ENCODE peak calls at places on chromosomes 1 and 21, in four cellular contexts. H is RWPE1, I is breast epithelium, V is psoas muscle. T is an unnamed sample.

GRCh38 chr1:5913078-5913845 is 79.0 kb downstream of the NPHP4 start:
- DNase-seq in H (no peak), I (no peak), V (no peak), T (no peak)

GRCh38 chr1:24874611-24875225 is 55.4 kb downstream of the RUNX3 start:
- DNase-seq in H (no peak), I (no peak), V (no peak), T (no peak)

GRCh38 chr1:211591980-211592493 is 13.1 kb upstream of the SLC30A1 start:
- DNase-seq in H (peak), I (no peak), V (no peak), T (no peak)

GRCh38 chr1:76950306-76950705 is 83.0 kb downstream of the ST6GALNAC5 start:
- DNase-seq in H (no peak), I (no peak), V (no peak), T (no peak)

GRCh38 chr21:34857874-34858273 is 189.1 kb downstream of the CLIC6 start:
- DNase-seq in H (no peak), I (no peak), V (no peak), T (no peak)

GRCh38 chr1:241590734-241591133 is 49.4 kb downstream of the CHML start:
- DNase-seq in H (no peak), I (no peak), V (no peak), T (no peak)

GRCh38 chr1:228691926-228692325 is 43.4 kb upstream of the RHOU start:
- DNase-seq in H (peak), I (no peak), V (no peak), T (no peak)

GRCh38 chr21:45891388-45892155 is 90.0 kb upstream of the COL6A1 start:
- DNase-seq in H (no peak), I (no peak), V (peak), T (no peak)

GRCh38 chr1:28720376-28720775 is 16.4 kb upstream of the YTHDF2 start:
- DNase-seq in H (no peak), I (no peak), V (no peak), T (no peak)

GRCh38 chr1:9292361-9293240 is at the start of gene SPSB1:
- DNase-seq in H (peak), I (no peak), V (peak), T (peak)

GRCh38 chr1:17347769-17348592 is 24.0 kb upstream of the PADI6 start:
- DNase-seq in H (peak), I (no peak), V (no peak), T (no peak)

GRCh38 chr1:8122477-8123407 is 96.6 kb upstream of the ERRFI1 start:
- DNase-seq in H (no peak), I (no peak), V (no peak), T (no peak)

GRCh38 chr1:95122151-95122697 is 5.1 kb downstream of the TLCD4 start:
- DNase-seq in H (no peak), I (no peak), V (no peak), T (no peak)

GRCh38 chr1:183023146-183023600 is at the start of gene LAMC1:
- DNase-seq in H (peak), I (peak), V (peak), T (peak)

GRCh38 chr21:15543473-15543872 is 186.3 kb upstream of the USP25 start:
- DNase-seq in H (no peak), I (no peak), V (no peak), T (no peak)

GRCh38 chr1:240602189-240602588 is 9.8 kb downstream of the GREM2 start:
- DNase-seq in H (no peak), I (no peak), V (no peak), T (no peak)

GRCh38 chr1:6415979-6416656 is 3.6 kb downstream of the HES2 start:
- DNase-seq in H (no peak), I (no peak), V (no peak), T (no peak)

GRCh38 chr1:15501208-15502032 is 22.6 kb downstream of the CASP9 start:
- DNase-seq in H (peak), I (no peak), V (peak), T (no peak)

GRCh38 chr1:3505161-3505560 is 50.7 kb downstream of the ARHGEF16 start:
- DNase-seq in H (no peak), I (no peak), V (no peak), T (no peak)

GRCh38 chr1:115714572-115715141 is 53.9 kb downstream of the CASQ2 start:
- DNase-seq in H (peak), I (peak), V (no peak), T (no peak)

GRCh38 chr1:226135059-226135651 is 51.4 kb downstream of the ACBD3 start:
- DNase-seq in H (no peak), I (peak), V (no peak), T (no peak)
- H3K27ac ChIP-seq in H (peak), I (peak), V (no peak), T (no peak)

DNA sequence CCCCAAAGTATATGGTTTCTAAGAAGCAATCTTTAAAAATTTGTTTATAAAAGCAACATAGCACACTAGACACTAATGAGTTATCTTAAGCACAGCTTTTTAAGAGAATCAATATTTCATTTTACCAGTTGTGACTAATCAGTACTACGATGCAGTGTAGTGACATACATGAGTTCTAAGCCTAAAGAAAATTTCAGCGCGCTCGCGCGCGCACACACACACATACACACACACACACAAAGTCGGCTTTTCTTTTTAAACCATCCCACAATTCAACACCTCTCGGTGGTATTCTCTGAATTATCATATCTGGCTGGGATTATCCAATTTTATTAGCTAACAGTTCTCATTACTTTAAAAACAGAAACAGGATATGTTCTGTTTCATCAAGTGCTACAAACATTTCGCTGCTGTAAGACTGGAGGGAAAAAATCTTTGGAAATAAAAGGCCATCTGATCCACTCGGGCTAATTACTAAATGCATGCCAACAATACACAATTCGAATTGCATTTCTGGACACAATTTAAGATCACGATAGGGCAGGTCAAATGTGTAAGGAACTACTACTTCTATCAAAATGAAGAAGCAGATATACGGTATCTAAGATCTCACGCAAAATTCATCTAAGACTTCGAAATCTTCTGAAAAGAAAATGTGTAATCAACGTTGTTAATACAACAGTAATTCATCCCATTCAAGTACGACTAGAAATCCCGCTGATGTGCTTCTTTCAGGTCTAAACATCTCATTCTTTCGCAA is 1.2 kb downstream of the TUT4 start:
- DNase-seq in H (no peak), I (no peak), V (no peak), T (peak)
- H3K27ac ChIP-seq in H (peak), I (peak), V (peak), T (peak)

GRCh38 chr1:203291201-203292096 is 13.9 kb upstream of the BTG2 start:
- DNase-seq in H (no peak), I (no peak), V (no peak), T (no peak)
- H3K27ac ChIP-seq in H (no peak), I (peak), V (peak), T (peak)

DNA sequence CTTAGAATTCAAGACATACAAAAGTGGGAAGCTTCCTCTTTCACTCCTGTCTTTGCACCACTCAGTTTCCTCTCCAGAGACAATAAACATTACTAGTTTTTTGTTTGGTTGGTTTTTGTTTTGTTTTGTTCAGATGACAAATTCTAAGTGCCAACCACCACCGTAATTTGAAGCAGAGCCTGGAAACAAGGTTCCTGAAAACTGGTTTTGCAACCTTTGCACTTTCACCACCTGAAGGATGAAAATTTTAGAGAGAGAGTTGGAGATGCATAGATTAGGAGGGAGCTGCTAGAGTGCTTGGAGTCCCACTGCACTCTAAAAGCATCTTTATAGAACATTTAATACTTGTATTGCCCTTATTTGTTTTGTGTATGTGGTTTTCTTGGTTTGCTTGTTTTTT is 20.2 kb upstream of the MGST3 start:
- DNase-seq in H (no peak), I (no peak), V (no peak), T (no peak)
- H3K27ac ChIP-seq in H (no peak), I (no peak), V (no peak), T (no peak)

GRCh38 chr1:205542367-205542766 is 37.9 kb downstream of the CDK18 start:
- DNase-seq in H (no peak), I (no peak), V (peak), T (no peak)
- H3K27ac ChIP-seq in H (no peak), I (peak), V (peak), T (no peak)

GRCh38 chr21:33069994-33070811 is at the start of gene OLIG1:
- DNase-seq in H (peak), I (no peak), V (peak), T (peak)
- H3K27ac ChIP-seq in H (no peak), I (no peak), V (no peak), T (peak)

DNA sequence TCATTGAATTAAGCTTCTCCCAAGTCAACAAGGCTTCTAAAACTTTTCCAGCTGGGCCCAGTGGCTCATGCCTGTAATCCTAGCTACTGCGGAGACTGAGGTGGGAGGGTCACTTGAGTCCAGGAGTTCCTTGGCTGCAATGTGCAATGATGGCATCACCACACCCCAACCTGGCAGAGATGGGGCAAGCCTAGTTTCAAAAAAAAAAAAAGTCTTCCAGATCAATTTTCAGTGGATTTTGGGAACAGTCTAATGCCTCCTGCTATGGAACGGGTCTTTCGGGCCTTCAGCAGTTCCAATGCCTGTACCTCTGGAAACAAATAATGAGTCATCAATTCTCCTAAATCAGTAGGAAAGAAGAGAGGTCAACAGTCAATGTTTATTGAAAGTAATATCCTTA is 38.0 kb downstream of the FMO4 start:
- DNase-seq in H (no peak), I (no peak), V (no peak), T (no peak)
- H3K27ac ChIP-seq in H (no peak), I (no peak), V (no peak), T (no peak)

GRCh38 chr1:204075116-204075636 is 2.3 kb downstream of the SOX13 start:
- DNase-seq in H (peak), I (no peak), V (peak), T (no peak)
- H3K27ac ChIP-seq in H (peak), I (peak), V (peak), T (peak)

T was measured in caudate nucleus.